ENCODE peak calls at places on chromosome 18, in four cellular contexts. One of them, this sample, is unnamed.

GRCh38 chr18:8373486-8373885 is 235.8 kb upstream of the RAB12 start:
- DNase-seq in heart left ventricle: no peak
- DNase-seq in activated T-cell treated with anti-CD3 and anti-CD28 coated beads for 1 hour: no peak
- DNase-seq in WERI-Rb-1: no peak
- DNase-seq in this sample: no peak

GRCh38 chr18:33116376-33116775 is 324.1 kb downstream of the CCDC178 start:
- DNase-seq in heart left ventricle: no peak
- DNase-seq in activated T-cell treated with anti-CD3 and anti-CD28 coated beads for 1 hour: no peak
- DNase-seq in WERI-Rb-1: peak
- DNase-seq in this sample: no peak

GRCh38 chr18:3814840-3815239 is 364.9 kb downstream of the TGIF1 start:
- DNase-seq in heart left ventricle: no peak
- DNase-seq in activated T-cell treated with anti-CD3 and anti-CD28 coated beads for 1 hour: no peak
- DNase-seq in WERI-Rb-1: no peak
- DNase-seq in this sample: no peak

GRCh38 chr18:44946529-44947113 is 265.9 kb downstream of the SETBP1 start:
- DNase-seq in heart left ventricle: no peak
- DNase-seq in activated T-cell treated with anti-CD3 and anti-CD28 coated beads for 1 hour: no peak
- DNase-seq in WERI-Rb-1: no peak
- DNase-seq in this sample: no peak

GRCh38 chr18:11982981-11983380 is 1.7 kb downstream of the IMPA2 start:
- DNase-seq in heart left ventricle: no peak
- DNase-seq in activated T-cell treated with anti-CD3 and anti-CD28 coated beads for 1 hour: no peak
- DNase-seq in WERI-Rb-1: no peak
- DNase-seq in this sample: no peak

GRCh38 chr18:60024857-60025256 is 125.1 kb downstream of the PMAIP1 start:
- DNase-seq in heart left ventricle: no peak
- DNase-seq in activated T-cell treated with anti-CD3 and anti-CD28 coated beads for 1 hour: no peak
- DNase-seq in WERI-Rb-1: no peak
- DNase-seq in this sample: no peak

GRCh38 chr18:907880-908512 is 3.3 kb downstream of the ADCYAP1 start:
- DNase-seq in heart left ventricle: no peak
- DNase-seq in activated T-cell treated with anti-CD3 and anti-CD28 coated beads for 1 hour: no peak
- DNase-seq in WERI-Rb-1: peak
- DNase-seq in this sample: peak

GRCh38 chr18:23903971-23904370 is 110.6 kb upstream of the TTC39C start:
- DNase-seq in heart left ventricle: no peak
- DNase-seq in activated T-cell treated with anti-CD3 and anti-CD28 coated beads for 1 hour: no peak
- DNase-seq in WERI-Rb-1: no peak
- DNase-seq in this sample: no peak

GRCh38 chr18:22223263-22223960 is 54.0 kb downstream of the GATA6 start:
- DNase-seq in heart left ventricle: peak
- DNase-seq in activated T-cell treated with anti-CD3 and anti-CD28 coated beads for 1 hour: no peak
- DNase-seq in WERI-Rb-1: no peak
- DNase-seq in this sample: no peak

GRCh38 chr18:75240433-75240832 is 29.8 kb downstream of the TSHZ1 start:
- DNase-seq in heart left ventricle: no peak
- DNase-seq in activated T-cell treated with anti-CD3 and anti-CD28 coated beads for 1 hour: no peak
- DNase-seq in WERI-Rb-1: no peak
- DNase-seq in this sample: no peak

GRCh38 chr18:389658-390357 is 110.7 kb downstream of the COLEC12 start:
- DNase-seq in heart left ventricle: no peak
- DNase-seq in activated T-cell treated with anti-CD3 and anti-CD28 coated beads for 1 hour: no peak
- DNase-seq in WERI-Rb-1: no peak
- DNase-seq in this sample: no peak

GRCh38 chr18:75204262-75204977 is 4.5 kb downstream of the PTGR3 start:
- DNase-seq in heart left ventricle: peak
- DNase-seq in activated T-cell treated with anti-CD3 and anti-CD28 coated beads for 1 hour: no peak
- DNase-seq in WERI-Rb-1: no peak
- DNase-seq in this sample: peak

GRCh38 chr18:79567481-79568147 is 112.0 kb upstream of the CTDP1 start:
- DNase-seq in heart left ventricle: peak
- DNase-seq in activated T-cell treated with anti-CD3 and anti-CD28 coated beads for 1 hour: no peak
- DNase-seq in WERI-Rb-1: no peak
- DNase-seq in this sample: no peak

GRCh38 chr18:38321262-38321661 is 755.7 kb upstream of the CELF4 start:
- DNase-seq in heart left ventricle: no peak
- DNase-seq in activated T-cell treated with anti-CD3 and anti-CD28 coated beads for 1 hour: no peak
- DNase-seq in WERI-Rb-1: no peak
- DNase-seq in this sample: no peak

GRCh38 chr18:49486617-49486958 is 446 bp downstream of the C18orf32 start:
- DNase-seq in heart left ventricle: no peak
- DNase-seq in activated T-cell treated with anti-CD3 and anti-CD28 coated beads for 1 hour: no peak
- DNase-seq in WERI-Rb-1: no peak
- DNase-seq in this sample: no peak

GRCh38 chr18:27382477-27383216 is 197.5 kb upstream of the CHST9 start:
- DNase-seq in heart left ventricle: no peak
- DNase-seq in activated T-cell treated with anti-CD3 and anti-CD28 coated beads for 1 hour: no peak
- DNase-seq in WERI-Rb-1: no peak
- DNase-seq in this sample: no peak

GRCh38 chr18:46660955-46661749 is 4.1 kb upstream of the LOXHD1 start:
- DNase-seq in heart left ventricle: no peak
- DNase-seq in activated T-cell treated with anti-CD3 and anti-CD28 coated beads for 1 hour: no peak
- DNase-seq in WERI-Rb-1: peak
- DNase-seq in this sample: no peak

GRCh38 chr18:49645196-49645595 is 83.3 kb downstream of the LIPG start:
- DNase-seq in heart left ventricle: no peak
- DNase-seq in activated T-cell treated with anti-CD3 and anti-CD28 coated beads for 1 hour: no peak
- DNase-seq in WERI-Rb-1: no peak
- DNase-seq in this sample: no peak

GRCh38 chr18:12621737-12622306 is 36.1 kb downstream of the SPIRE1 start:
- DNase-seq in heart left ventricle: no peak
- DNase-seq in activated T-cell treated with anti-CD3 and anti-CD28 coated beads for 1 hour: no peak
- DNase-seq in WERI-Rb-1: no peak
- DNase-seq in this sample: no peak

GRCh38 chr18:24266124-24266523 is 127.3 kb downstream of the CABYR start:
- DNase-seq in heart left ventricle: no peak
- DNase-seq in activated T-cell treated with anti-CD3 and anti-CD28 coated beads for 1 hour: no peak
- DNase-seq in WERI-Rb-1: no peak
- DNase-seq in this sample: no peak

GRCh38 chr18:79866889-79867574 is 69.3 kb downstream of the KCNG2 start:
- DNase-seq in heart left ventricle: no peak
- DNase-seq in activated T-cell treated with anti-CD3 and anti-CD28 coated beads for 1 hour: no peak
- DNase-seq in WERI-Rb-1: no peak
- DNase-seq in this sample: no peak

GRCh38 chr18:45727068-45727467 is 3.1 kb downstream of the SLC14A1 start:
- DNase-seq in heart left ventricle: no peak
- DNase-seq in activated T-cell treated with anti-CD3 and anti-CD28 coated beads for 1 hour: no peak
- DNase-seq in WERI-Rb-1: no peak
- DNase-seq in this sample: no peak

GRCh38 chr18:12399231-12399630 is 8.5 kb upstream of the PRELID3A start:
- DNase-seq in heart left ventricle: no peak
- DNase-seq in activated T-cell treated with anti-CD3 and anti-CD28 coated beads for 1 hour: no peak
- DNase-seq in WERI-Rb-1: no peak
- DNase-seq in this sample: no peak

GRCh38 chr18:48756511-48757226 is 194.1 kb downstream of the SMAD7 start:
- DNase-seq in heart left ventricle: no peak
- DNase-seq in activated T-cell treated with anti-CD3 and anti-CD28 coated beads for 1 hour: no peak
- DNase-seq in WERI-Rb-1: no peak
- DNase-seq in this sample: no peak

GRCh38 chr18:73790582-73790981 is 357.1 kb downstream of the FBXO15 start:
- DNase-seq in heart left ventricle: no peak
- DNase-seq in activated T-cell treated with anti-CD3 and anti-CD28 coated beads for 1 hour: no peak
- DNase-seq in WERI-Rb-1: no peak
- DNase-seq in this sample: no peak

GRCh38 chr18:10006261-10006903 is 92.6 kb downstream of the VAPA start:
- DNase-seq in heart left ventricle: no peak
- DNase-seq in activated T-cell treated with anti-CD3 and anti-CD28 coated beads for 1 hour: no peak
- DNase-seq in WERI-Rb-1: peak
- DNase-seq in this sample: peak

GRCh38 chr18:54696616-54697293 is 105.7 kb downstream of the DYNAP start:
- DNase-seq in heart left ventricle: no peak
- DNase-seq in activated T-cell treated with anti-CD3 and anti-CD28 coated beads for 1 hour: no peak
- DNase-seq in WERI-Rb-1: no peak
- DNase-seq in this sample: no peak

GRCh38 chr18:46899274-46899948 is 17.9 kb downstream of the PIAS2 start:
- DNase-seq in heart left ventricle: no peak
- DNase-seq in activated T-cell treated with anti-CD3 and anti-CD28 coated beads for 1 hour: no peak
- DNase-seq in WERI-Rb-1: no peak
- DNase-seq in this sample: peak

GRCh38 chr18:28147674-28148171 is 29.2 kb downstream of the CDH2 start:
- DNase-seq in heart left ventricle: no peak
- DNase-seq in activated T-cell treated with anti-CD3 and anti-CD28 coated beads for 1 hour: no peak
- DNase-seq in WERI-Rb-1: no peak
- DNase-seq in this sample: no peak

GRCh38 chr18:8506251-8507049 is 102.8 kb upstream of the RAB12 start:
- DNase-seq in heart left ventricle: no peak
- DNase-seq in activated T-cell treated with anti-CD3 and anti-CD28 coated beads for 1 hour: no peak
- DNase-seq in WERI-Rb-1: no peak
- DNase-seq in this sample: no peak

GRCh38 chr18:7479756-7480155 is 87.4 kb upstream of the PTPRM start:
- DNase-seq in heart left ventricle: no peak
- DNase-seq in activated T-cell treated with anti-CD3 and anti-CD28 coated beads for 1 hour: no peak
- DNase-seq in WERI-Rb-1: no peak
- DNase-seq in this sample: no peak

GRCh38 chr18:32920796-32921787 is 148.3 kb upstream of the KLHL14 start:
- DNase-seq in heart left ventricle: no peak
- DNase-seq in activated T-cell treated with anti-CD3 and anti-CD28 coated beads for 1 hour: no peak
- DNase-seq in WERI-Rb-1: no peak
- DNase-seq in this sample: no peak

GRCh38 chr18:32879497-32879896 is 106.7 kb upstream of the KLHL14 start:
- DNase-seq in heart left ventricle: no peak
- DNase-seq in activated T-cell treated with anti-CD3 and anti-CD28 coated beads for 1 hour: no peak
- DNase-seq in WERI-Rb-1: no peak
- DNase-seq in this sample: no peak

This sample was measured in GM13977.